ENCODE peak calls at places on chromosomes 16 and 17, in five cellular contexts. One of them, this sample, is unnamed.

GRCh38 chr17:48055531-48056245 is 7.5 kb downstream of the NFE2L1 start:
- DNase-seq in transverse colon: no peak
- DNase-seq in A549: peak
- DNase-seq in esophagus muscularis mucosa: no peak
- DNase-seq in K562: no peak
- DNase-seq in this sample: no peak

GRCh38 chr17:64622931-64623654 is 39.0 kb downstream of the SMURF2 start:
- DNase-seq in transverse colon: no peak
- DNase-seq in A549: peak
- DNase-seq in esophagus muscularis mucosa: no peak
- DNase-seq in K562: no peak
- DNase-seq in this sample: no peak

GRCh38 chr16:521381-522210 is 5.9 kb upstream of the CAPN15 start:
- DNase-seq in transverse colon: peak
- DNase-seq in A549: no peak
- DNase-seq in esophagus muscularis mucosa: no peak
- DNase-seq in K562: no peak
- DNase-seq in this sample: no peak

GRCh38 chr16:69861276-69862030 is 89.7 kb upstream of the CLEC18A start:
- DNase-seq in transverse colon: peak
- DNase-seq in A549: no peak
- DNase-seq in esophagus muscularis mucosa: no peak
- DNase-seq in K562: no peak
- DNase-seq in this sample: peak

GRCh38 chr17:82881900-82882714 is 42.3 kb upstream of the ZNF750 start:
- DNase-seq in transverse colon: peak
- DNase-seq in A549: no peak
- DNase-seq in esophagus muscularis mucosa: no peak
- DNase-seq in K562: no peak
- DNase-seq in this sample: no peak

GRCh38 chr17:50884354-50885311 is 18.5 kb upstream of the TOB1 start:
- DNase-seq in transverse colon: peak
- DNase-seq in A549: no peak
- DNase-seq in esophagus muscularis mucosa: no peak
- DNase-seq in K562: peak
- DNase-seq in this sample: no peak

GRCh38 chr17:16428098-16428882 is 12.9 kb downstream of the TRPV2 start:
- DNase-seq in transverse colon: peak
- DNase-seq in A549: peak
- DNase-seq in esophagus muscularis mucosa: no peak
- DNase-seq in K562: peak
- DNase-seq in this sample: no peak

GRCh38 chr17:35345926-35346771 is 27.3 kb downstream of the SLFN11 start:
- DNase-seq in transverse colon: peak
- DNase-seq in A549: no peak
- DNase-seq in esophagus muscularis mucosa: peak
- DNase-seq in K562: no peak
- DNase-seq in this sample: peak

GRCh38 chr16:27366687-27367462 is 35.1 kb upstream of the IL21R start:
- DNase-seq in transverse colon: no peak
- DNase-seq in A549: no peak
- DNase-seq in esophagus muscularis mucosa: no peak
- DNase-seq in K562: peak
- DNase-seq in this sample: no peak

GRCh38 chr17:75129576-75129975 is 2.0 kb downstream of the NT5C start:
- DNase-seq in transverse colon: no peak
- DNase-seq in A549: no peak
- DNase-seq in esophagus muscularis mucosa: no peak
- DNase-seq in K562: no peak
- DNase-seq in this sample: no peak
- TF ChIP-seq POLR2A in transverse colon: no peak
- TF ChIP-seq POLR2A in A549: no peak
- TF ChIP-seq POLR2A in esophagus muscularis mucosa: no peak
- TF ChIP-seq POLR2A in K562: peak
- TF ChIP-seq POLR2A in this sample: no peak

DNA sequence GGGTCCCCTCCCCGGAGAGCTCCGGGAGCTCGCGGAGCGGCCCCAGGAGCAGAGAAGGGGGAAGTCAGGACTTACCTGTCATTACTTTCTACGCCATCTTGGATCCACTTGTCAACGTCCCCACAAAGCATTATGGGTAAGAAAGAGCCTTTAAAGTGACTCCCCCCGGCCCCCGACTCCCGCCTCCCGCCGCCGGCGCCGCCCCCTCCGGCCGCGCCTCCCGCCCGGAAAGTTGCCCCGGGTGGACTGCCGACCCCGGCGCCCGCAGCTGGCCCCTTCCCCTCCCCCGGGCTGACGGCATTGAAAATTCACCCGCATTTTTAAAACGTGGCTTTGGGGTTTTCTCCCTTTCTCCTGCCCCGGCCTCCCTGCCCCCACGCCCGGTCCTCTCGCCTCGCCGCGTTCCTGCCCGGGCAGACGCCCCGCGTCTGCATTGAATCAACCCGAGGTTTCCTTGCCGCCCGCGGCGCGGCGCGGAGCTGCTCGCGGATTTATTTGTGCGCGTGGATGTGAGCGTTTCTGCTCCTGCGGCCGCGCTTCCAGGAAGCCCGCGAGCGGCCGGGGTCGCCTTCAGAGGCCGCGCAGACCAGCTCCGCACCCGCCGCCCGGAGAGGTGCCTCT is at the start of gene HELZ:
- DNase-seq in transverse colon: peak
- DNase-seq in A549: peak
- DNase-seq in esophagus muscularis mucosa: peak
- DNase-seq in K562: peak
- DNase-seq in this sample: peak
- TF ChIP-seq CTCF in transverse colon: no peak
- TF ChIP-seq CTCF in A549: no peak
- TF ChIP-seq CTCF in esophagus muscularis mucosa: no peak
- TF ChIP-seq CTCF in K562: no peak
- TF ChIP-seq CTCF in this sample: no peak

GRCh38 chr17:41532947-41533570 is 5.0 kb upstream of the KRT19 start:
- DNase-seq in transverse colon: no peak
- DNase-seq in A549: no peak
- DNase-seq in esophagus muscularis mucosa: no peak
- DNase-seq in K562: no peak
- DNase-seq in this sample: no peak

GRCh38 chr17:41529491-41529915 is 1.4 kb upstream of the KRT19 start:
- DNase-seq in transverse colon: no peak
- DNase-seq in A549: no peak
- DNase-seq in esophagus muscularis mucosa: no peak
- DNase-seq in K562: no peak
- DNase-seq in this sample: no peak

GRCh38 chr17:41528959-41529353 is 848 bp upstream of the KRT19 start:
- DNase-seq in transverse colon: peak
- DNase-seq in A549: no peak
- DNase-seq in esophagus muscularis mucosa: no peak
- DNase-seq in K562: no peak
- DNase-seq in this sample: no peak

GRCh38 chr17:41531993-41532392 is 3.9 kb upstream of the KRT19 start:
- DNase-seq in transverse colon: no peak
- DNase-seq in A549: no peak
- DNase-seq in esophagus muscularis mucosa: no peak
- DNase-seq in K562: no peak
- DNase-seq in this sample: no peak

DNA sequence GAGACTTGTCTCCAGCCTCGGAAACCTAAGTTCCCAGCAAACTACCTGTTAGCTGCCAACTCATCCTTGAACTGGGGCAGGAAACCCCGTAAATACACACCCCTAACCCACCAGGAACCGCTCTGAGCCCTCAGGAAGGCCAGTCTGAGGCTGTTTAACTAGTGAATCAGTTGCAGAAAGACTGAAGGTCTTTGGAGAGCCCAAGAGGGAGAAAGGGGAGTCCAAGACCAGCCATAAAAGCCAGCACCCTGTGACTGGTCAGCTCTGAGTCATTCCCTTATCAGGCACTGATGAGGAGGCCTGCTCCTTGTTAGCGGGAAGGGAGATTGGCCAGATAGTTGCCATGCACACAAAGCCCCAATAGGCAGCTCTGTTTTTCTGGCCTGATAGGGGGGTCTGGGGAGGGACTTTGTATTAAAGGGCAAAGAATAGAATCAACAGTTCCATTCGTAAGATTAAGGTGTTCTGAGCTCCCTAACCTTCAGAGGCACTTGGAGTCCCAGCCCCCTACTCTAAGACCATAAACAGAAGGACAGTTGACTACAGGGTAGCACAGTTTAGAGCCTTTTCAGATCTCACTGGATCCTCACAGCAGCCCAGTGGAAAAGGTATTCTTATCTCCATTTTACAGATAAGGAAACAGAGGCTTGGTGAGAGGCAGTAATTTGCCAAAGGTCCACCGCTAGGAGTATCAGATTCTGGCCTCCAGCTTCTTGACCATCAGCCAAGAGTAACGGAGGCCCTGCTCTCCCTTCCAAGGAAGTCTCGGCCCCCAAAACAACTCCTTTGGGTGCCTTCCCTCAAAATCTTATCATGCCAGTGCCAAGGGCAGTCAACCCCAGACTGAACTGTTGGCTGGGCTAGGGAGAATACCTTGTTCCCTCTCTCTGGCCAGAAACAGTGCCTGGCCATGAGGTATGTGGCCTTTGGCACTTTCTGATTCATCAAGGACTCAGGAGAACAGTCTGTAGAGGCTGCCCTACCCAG is 2.2 kb upstream of the KRT19 start:
- DNase-seq in transverse colon: peak
- DNase-seq in A549: peak
- DNase-seq in esophagus muscularis mucosa: no peak
- DNase-seq in K562: peak
- DNase-seq in this sample: peak
- TF ChIP-seq EP300 in transverse colon: no peak
- TF ChIP-seq EP300 in A549: no peak
- TF ChIP-seq EP300 in esophagus muscularis mucosa: no peak
- TF ChIP-seq EP300 in K562: peak
- TF ChIP-seq EP300 in this sample: no peak

GRCh38 chr17:36850794-36851193 is 86.5 kb upstream of the LHX1 start:
- DNase-seq in transverse colon: no peak
- DNase-seq in A549: peak
- DNase-seq in esophagus muscularis mucosa: no peak
- DNase-seq in K562: no peak
- DNase-seq in this sample: no peak

GRCh38 chr17:36848008-36848902 is 89.0 kb upstream of the LHX1 start:
- DNase-seq in transverse colon: no peak
- DNase-seq in A549: no peak
- DNase-seq in esophagus muscularis mucosa: no peak
- DNase-seq in K562: no peak
- DNase-seq in this sample: no peak

GRCh38 chr17:36854982-36855381 is 82.3 kb upstream of the LHX1 start:
- DNase-seq in transverse colon: no peak
- DNase-seq in A549: no peak
- DNase-seq in esophagus muscularis mucosa: no peak
- DNase-seq in K562: no peak
- DNase-seq in this sample: no peak

GRCh38 chr17:36849871-36850348 is 87.4 kb upstream of the LHX1 start:
- DNase-seq in transverse colon: no peak
- DNase-seq in A549: peak
- DNase-seq in esophagus muscularis mucosa: no peak
- DNase-seq in K562: peak
- DNase-seq in this sample: no peak

GRCh38 chr17:36851230-36851629 is 86.0 kb upstream of the LHX1 start:
- DNase-seq in transverse colon: no peak
- DNase-seq in A549: peak
- DNase-seq in esophagus muscularis mucosa: no peak
- DNase-seq in K562: no peak
- DNase-seq in this sample: no peak
- TF ChIP-seq POLR2A in transverse colon: no peak
- TF ChIP-seq POLR2A in A549: no peak
- TF ChIP-seq POLR2A in esophagus muscularis mucosa: no peak
- TF ChIP-seq POLR2A in K562: no peak
- TF ChIP-seq POLR2A in this sample: no peak

DNA sequence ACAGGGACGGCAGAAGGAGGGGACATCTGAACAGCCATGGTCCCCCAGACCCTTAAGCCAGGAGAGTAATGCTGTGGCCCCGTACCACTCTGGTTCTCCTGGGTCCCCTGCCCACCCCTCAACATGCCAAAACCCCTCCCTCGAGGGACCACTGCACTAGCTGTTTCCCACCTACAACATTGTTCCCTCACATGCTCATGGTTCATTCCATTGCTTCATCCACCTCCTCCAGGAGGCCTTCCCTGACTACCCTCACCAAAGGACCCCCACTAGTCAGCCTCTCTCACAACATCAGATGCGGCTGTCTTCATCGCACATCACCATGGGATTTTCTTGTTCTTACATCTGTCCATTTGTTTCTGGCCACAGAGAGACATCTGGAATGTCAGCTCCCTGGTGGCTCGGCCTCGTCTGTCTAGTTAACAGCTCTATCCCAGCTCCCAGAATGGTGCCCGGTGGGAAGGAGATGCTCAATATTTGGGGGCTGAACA is 1.7 kb downstream of the DOK4 start:
- DNase-seq in transverse colon: no peak
- DNase-seq in A549: no peak
- DNase-seq in esophagus muscularis mucosa: no peak
- DNase-seq in K562: no peak
- DNase-seq in this sample: no peak
- TF ChIP-seq CTCF in transverse colon: no peak
- TF ChIP-seq CTCF in A549: no peak
- TF ChIP-seq CTCF in esophagus muscularis mucosa: no peak
- TF ChIP-seq CTCF in K562: no peak
- TF ChIP-seq CTCF in this sample: no peak